ENCODE peak calls at places on chromosomes 12 and 14, in nine cellular contexts. Z is NAMALWA; W is activated gamma-delta T cell treated with Interleukin-2 at 50 U/mL for 16 hours; G is NCI-H748 treated with DMSO at 0.1 percent for 48 hours; N is activated naive CD8-positive, alpha-beta T cell treated with anti-CD3 and anti-CD28 coated beads, Interleukin-2, amount 50 U/mL, for 24 hours; V is posterior cingulate gyrus; E is cardiac fibroblast; J is CD4-positive, alpha-beta T cell; D is effector memory CD4-positive, alpha-beta T cell. A is an unnamed sample.

GRCh38 chr12:6567112-6567680 is 895 bp downstream of the NOP2 start:
- DNase-seq in Z (peak; percentile 51), W (no peak), G (no peak), N (no peak), V (no peak), E (no peak), J (no peak), D (no peak), A (no peak)

GRCh38 chr14:58272589-58273372 is 25.6 kb upstream of the ARID4A start:
- DNase-seq in Z (peak; percentile 20), W (no peak), G (no peak), N (no peak), V (no peak), E (peak; percentile 59), J (no peak), D (no peak), A (no peak)

GRCh38 chr14:32657081-32657480 is 281.6 kb upstream of the NPAS3 start:
- DNase-seq in Z (no peak), W (no peak), G (no peak), N (no peak), V (no peak), E (peak; percentile 89), J (no peak), D (no peak), A (no peak)

GRCh38 chr12:106288510-106289195 is 13.9 kb upstream of the TCP11L2 start:
- DNase-seq in Z (no peak), W (no peak), G (no peak), N (peak; percentile 30), V (no peak), E (peak; percentile 87), J (no peak), D (no peak), A (no peak)

GRCh38 chr14:104119700-104120251 is 18.6 kb upstream of the KIF26A start:
- DNase-seq in Z (no peak), W (no peak), G (no peak), N (no peak), V (no peak), E (no peak), J (no peak), D (no peak), A (no peak)

GRCh38 chr14:59046746-59047145 is 141.7 kb upstream of the DAAM1 start:
- DNase-seq in Z (no peak), W (no peak), G (no peak), N (no peak), V (no peak), E (peak; percentile 26), J (no peak), D (no peak), A (no peak)

GRCh38 chr14:104356738-104357688 is 218.6 kb downstream of the KIF26A start:
- DNase-seq in Z (no peak), W (no peak), G (no peak), N (no peak), V (no peak), E (no peak), J (peak; percentile 28), D (no peak), A (no peak)

GRCh38 chr14:24079521-24080141 is 8.3 kb downstream of the CPNE6 start:
- DNase-seq in Z (peak; percentile 36), W (no peak), G (no peak), N (no peak), V (no peak), E (no peak), J (no peak), D (no peak), A (no peak)

GRCh38 chr12:110354172-110354780 is 49.2 kb downstream of the ANAPC7 start:
- DNase-seq in Z (no peak), W (no peak), G (no peak), N (no peak), V (no peak), E (peak; percentile 54), J (no peak), D (no peak), A (no peak)

GRCh38 chr14:95432152-95433093 is 84.0 kb downstream of the SYNE3 start:
- DNase-seq in Z (no peak), W (no peak), G (peak; percentile 17), N (no peak), V (peak; percentile 53), E (peak; percentile 50), J (no peak), D (no peak), A (no peak)

GRCh38 chr14:61568572-61569011 is 126.7 kb upstream of the HIF1A start:
- DNase-seq in Z (peak; percentile 83), W (peak; percentile 32), G (no peak), N (peak; percentile 67), V (no peak), E (no peak), J (peak; percentile 63), D (peak; percentile 26), A (peak; percentile 61)

GRCh38 chr14:71416392-71416791 is 509.1 kb downstream of the PCNX1 start:
- DNase-seq in Z (no peak), W (no peak), G (no peak), N (no peak), V (no peak), E (no peak), J (no peak), D (no peak), A (no peak)

GRCh38 chr12:40622246-40622838 is 69.9 kb upstream of the CNTN1 start:
- DNase-seq in Z (peak; percentile 74), W (no peak), G (no peak), N (peak; percentile 35), V (no peak), E (peak; percentile 49), J (no peak), D (no peak), A (no peak)

GRCh38 chr14:102772781-102773570 is 4.3 kb upstream of the TRAF3 start:
- DNase-seq in Z (peak; percentile 64), W (no peak), G (peak; percentile 12), N (no peak), V (no peak), E (peak; percentile 41), J (no peak), D (no peak), A (no peak)

GRCh38 chr12:14066021-14066420 is 84.6 kb upstream of the GRIN2B start:
- DNase-seq in Z (no peak), W (no peak), G (no peak), N (no peak), V (no peak), E (no peak), J (no peak), D (no peak), A (no peak)

GRCh38 chr12:479161-479560 is 19.4 kb downstream of the B4GALNT3 start:
- DNase-seq in Z (no peak), W (no peak), G (no peak), N (no peak), V (no peak), E (no peak), J (no peak), D (no peak), A (no peak)

GRCh38 chr12:65660096-65660495 is 164.2 kb upstream of the HMGA2 start:
- DNase-seq in Z (no peak), W (no peak), G (no peak), N (no peak), V (no peak), E (no peak), J (no peak), D (no peak), A (no peak)

GRCh38 chr12:108360487-108360886 is 21.4 kb upstream of the CMKLR1 start:
- DNase-seq in Z (no peak), W (no peak), G (no peak), N (no peak), V (no peak), E (no peak), J (no peak), D (no peak), A (peak; percentile 25)

GRCh38 chr12:50788562-50788961 is 24.7 kb downstream of the ATF1 start:
- DNase-seq in Z (no peak), W (no peak), G (no peak), N (no peak), V (no peak), E (peak; percentile 36), J (no peak), D (no peak), A (no peak)

A was measured in GM18507.